ENCODE peak calls at places on chromosomes 11 and 22, in seven cellular contexts. L is psoas muscle; A is RWPE1; V is HTR-8/SVneo; N is stimulated activated CD4-positive, alpha-beta T cell treated with anti-CD3 and anti-CD28 coated beads, Interleukin-4, amount 100 ng/mL, for 1 hour; W is memory B cell; P is Right ventricle myocardium superior. Y is an unnamed sample.

GRCh38 chr11:11465280-11465679 is 112.2 kb upstream of the CSNK2A3 start:
- DNase-seq in L (no peak), A (no peak), V (no peak), N (no peak), W (no peak), P (no peak), Y (no peak)

GRCh38 chr11:75654314-75654713 is 14.5 kb downstream of the MAP6 start:
- DNase-seq in L (no peak), A (peak), V (peak), N (no peak), W (no peak), P (no peak), Y (no peak)

GRCh38 chr11:73734996-73735395 is 25.9 kb downstream of the RAB6A start:
- DNase-seq in L (no peak), A (no peak), V (no peak), N (no peak), W (no peak), P (no peak), Y (no peak)

GRCh38 chr22:49618689-49618953 is 209.1 kb downstream of the BRD1 start:
- DNase-seq in L (no peak), A (no peak), V (no peak), N (no peak), W (no peak), P (peak), Y (no peak)

GRCh38 chr22:19891350-19892248 is 36.9 kb upstream of the GNB1L start:
- DNase-seq in L (no peak), A (peak), V (peak), N (peak), W (peak), P (no peak), Y (no peak)

GRCh38 chr22:19808873-19809478 is 45.7 kb downstream of the GNB1L start:
- DNase-seq in L (no peak), A (no peak), V (no peak), N (no peak), W (no peak), P (peak), Y (no peak)

GRCh38 chr11:44728491-44728910 is 1.7 kb downstream of the TSPAN18 start:
- DNase-seq in L (no peak), A (no peak), V (no peak), N (no peak), W (no peak), P (no peak), Y (no peak)

GRCh38 chr11:103488021-103488420 is 378.8 kb downstream of the DYNC2H1 start:
- DNase-seq in L (no peak), A (no peak), V (no peak), N (no peak), W (no peak), P (no peak), Y (no peak)

GRCh38 chr11:108135845-108136599 is 14.7 kb downstream of the ACAT1 start:
- DNase-seq in L (no peak), A (no peak), V (no peak), N (peak), W (no peak), P (no peak), Y (no peak)

GRCh38 chr11:22656128-22656527 is 10.3 kb upstream of the GAS2 start:
- DNase-seq in L (no peak), A (no peak), V (no peak), N (no peak), W (no peak), P (no peak), Y (no peak)

GRCh38 chr11:76615950-76616349 is 54.6 kb downstream of the LRRC32 start:
- DNase-seq in L (no peak), A (peak), V (no peak), N (no peak), W (no peak), P (peak), Y (peak)

GRCh38 chr22:36182056-36182455 is 19.6 kb downstream of the APOL4 start:
- DNase-seq in L (no peak), A (no peak), V (no peak), N (no peak), W (no peak), P (no peak), Y (no peak)